ENCODE peak calls at places on chromosomes 5 and 9, in five cellular contexts. One of them, this sample, is unnamed.

GRCh38 chr9:75001719-75002421 is 26.2 kb downstream of the CARNMT1 start:
- DNase-seq in HepG2: peak; percentile 99
- DNase-seq in transverse colon: no peak
- DNase-seq in HCT116: peak; percentile 74
- DNase-seq in breast epithelium: no peak
- DNase-seq in this sample: no peak

GRCh38 chr5:95471922-95472321 is 80.8 kb downstream of the FAM81B start:
- DNase-seq in HCT116: no peak
- DNase-seq in HepG2: no peak
- DNase-seq in transverse colon: no peak
- DNase-seq in breast epithelium: no peak
- DNase-seq in this sample: no peak

GRCh38 chr9:137762414-137763061 is 115.0 kb upstream of the CACNA1B start:
- DNase-seq in HCT116: no peak
- DNase-seq in breast epithelium: no peak
- DNase-seq in HepG2: no peak
- DNase-seq in transverse colon: peak; percentile 72
- DNase-seq in this sample: no peak

GRCh38 chr5:143030349-143030748 is 260.2 kb downstream of the ARHGAP26 start:
- DNase-seq in HepG2: no peak
- DNase-seq in breast epithelium: no peak
- DNase-seq in transverse colon: no peak
- DNase-seq in HCT116: no peak
- DNase-seq in this sample: no peak

GRCh38 chr9:70639853-70640814 is 225.7 kb upstream of the KLF9 start:
- DNase-seq in transverse colon: no peak
- DNase-seq in HCT116: peak; percentile 22
- DNase-seq in breast epithelium: no peak
- DNase-seq in HepG2: peak; percentile 6
- DNase-seq in this sample: no peak

GRCh38 chr9:125438506-125439433 is 177.1 kb downstream of the GAPVD1 start:
- DNase-seq in HCT116: no peak
- DNase-seq in breast epithelium: no peak
- DNase-seq in HepG2: no peak
- DNase-seq in transverse colon: no peak
- DNase-seq in this sample: no peak

GRCh38 chr9:132731230-132731629 is 61.0 kb downstream of the GTF3C4 start:
- DNase-seq in HCT116: no peak
- DNase-seq in transverse colon: peak; percentile 38
- DNase-seq in breast epithelium: no peak
- DNase-seq in HepG2: no peak
- DNase-seq in this sample: no peak

GRCh38 chr5:33433303-33434255 is 7.2 kb upstream of the TARS1 start:
- DNase-seq in HepG2: no peak
- DNase-seq in HCT116: no peak
- DNase-seq in transverse colon: peak; percentile 30
- DNase-seq in breast epithelium: no peak
- DNase-seq in this sample: no peak

GRCh38 chr9:135219676-135220600 is 132.5 kb downstream of the OLFM1 start:
- DNase-seq in HCT116: no peak
- DNase-seq in transverse colon: peak; percentile 3
- DNase-seq in breast epithelium: no peak
- DNase-seq in HepG2: no peak
- DNase-seq in this sample: no peak

DNA sequence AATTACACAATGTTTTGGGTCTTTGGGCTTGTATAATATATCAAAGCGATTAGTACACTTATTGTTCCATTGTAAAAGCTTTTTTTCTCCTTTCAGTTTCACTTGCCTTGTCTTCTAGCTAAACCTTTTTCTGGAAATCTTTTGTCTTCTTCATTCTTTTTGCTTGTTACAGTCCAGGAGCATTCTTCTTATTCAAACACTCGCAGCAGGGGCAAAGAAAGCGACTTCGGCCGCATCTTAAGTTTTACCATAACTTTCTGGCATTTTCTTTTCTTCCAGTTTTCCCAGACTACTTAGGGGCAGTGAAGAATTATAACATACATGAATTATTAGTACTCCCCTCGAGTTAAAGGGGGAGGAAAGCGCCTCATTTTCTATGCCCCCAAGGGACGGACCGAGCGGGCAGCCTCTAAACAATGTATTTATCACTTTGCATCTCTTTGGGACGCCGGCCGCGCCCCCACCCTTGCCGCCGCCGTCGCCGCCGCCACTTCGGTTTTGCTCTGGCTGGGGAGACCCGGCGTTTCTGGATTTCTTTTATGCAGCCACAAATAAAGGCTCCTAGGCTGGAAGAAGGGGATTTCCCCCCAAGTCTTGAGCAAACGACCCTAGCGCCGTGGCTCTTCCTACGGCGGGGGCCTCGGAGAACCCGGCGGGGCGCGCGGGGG is 7.5 kb upstream of the NEUROG1 start:
- DNase-seq in breast epithelium: no peak
- DNase-seq in transverse colon: no peak
- DNase-seq in HepG2: no peak
- DNase-seq in HCT116: no peak
- DNase-seq in this sample: no peak
- H3K4me3 ChIP-seq in breast epithelium: peak overlapping the region; percentile 50
- H3K4me3 ChIP-seq in transverse colon: peak overlapping the region; percentile 44
- H3K4me3 ChIP-seq in HepG2: no peak overlapping the region
- H3K4me3 ChIP-seq in HCT116: no peak overlapping the region
- H3K4me3 ChIP-seq in this sample: peak overlapping the region; percentile 50

DNA sequence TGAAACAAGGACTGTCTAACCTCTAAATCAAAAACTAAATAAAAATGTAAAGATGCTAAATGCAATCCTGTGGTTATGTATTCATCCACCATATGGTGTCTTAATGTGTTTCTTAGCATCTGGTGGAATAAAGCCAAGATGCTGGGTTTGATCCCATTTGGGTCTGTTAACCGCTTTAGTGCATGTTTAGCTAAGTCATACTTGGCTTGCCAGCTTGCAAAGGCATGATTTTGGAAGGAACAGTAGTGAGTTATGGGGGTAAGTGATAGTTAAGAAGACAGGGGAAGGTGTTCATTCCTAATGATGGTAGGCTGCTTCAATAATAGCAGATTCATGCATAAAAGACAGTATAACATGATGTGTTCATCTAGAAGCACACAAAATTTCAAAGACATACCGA is 139.0 kb upstream of the SLC27A6 start:
- DNase-seq in HCT116: no peak
- DNase-seq in breast epithelium: no peak
- DNase-seq in transverse colon: no peak
- DNase-seq in HepG2: no peak
- DNase-seq in this sample: no peak
- TF ChIP-seq POLR2AphosphoS5 in HCT116: no peak
- TF ChIP-seq POLR2AphosphoS5 in breast epithelium: no peak
- TF ChIP-seq POLR2AphosphoS5 in transverse colon: no peak
- TF ChIP-seq POLR2AphosphoS5 in HepG2: no peak
- TF ChIP-seq POLR2AphosphoS5 in this sample: no peak

DNA sequence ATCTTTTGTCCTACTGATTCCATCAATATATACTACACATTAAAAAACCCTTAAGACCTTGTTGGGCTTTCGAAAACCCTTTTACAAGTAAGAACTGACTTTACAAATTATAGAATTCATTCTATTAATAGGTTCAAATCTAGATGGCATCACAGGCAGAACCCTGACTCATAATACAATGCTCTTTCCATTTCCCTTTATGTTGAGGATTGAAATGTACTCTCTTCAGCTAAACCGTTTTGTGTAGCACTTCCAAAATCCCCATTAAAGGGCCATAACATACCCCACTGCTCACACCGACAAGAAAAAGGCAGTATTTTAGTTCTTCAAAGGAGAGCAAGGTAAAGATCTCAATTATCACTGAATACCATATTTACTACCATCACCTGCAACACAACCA is 11.1 kb downstream of the CSNK1A1 start:
- DNase-seq in transverse colon: no peak
- DNase-seq in HCT116: no peak
- DNase-seq in breast epithelium: no peak
- DNase-seq in HepG2: no peak
- DNase-seq in this sample: no peak
- H3K36me3 ChIP-seq in transverse colon: no peaks in the 10 kb centered on the region
- H3K36me3 ChIP-seq in HCT116: peaks cover 26% of the 10 kb centered on the region
- H3K36me3 ChIP-seq in breast epithelium: no peaks in the 10 kb centered on the region
- H3K36me3 ChIP-seq in HepG2: peaks cover 10% of the 10 kb centered on the region
- H3K36me3 ChIP-seq in this sample: peaks cover 44% of the 10 kb centered on the region

DNA sequence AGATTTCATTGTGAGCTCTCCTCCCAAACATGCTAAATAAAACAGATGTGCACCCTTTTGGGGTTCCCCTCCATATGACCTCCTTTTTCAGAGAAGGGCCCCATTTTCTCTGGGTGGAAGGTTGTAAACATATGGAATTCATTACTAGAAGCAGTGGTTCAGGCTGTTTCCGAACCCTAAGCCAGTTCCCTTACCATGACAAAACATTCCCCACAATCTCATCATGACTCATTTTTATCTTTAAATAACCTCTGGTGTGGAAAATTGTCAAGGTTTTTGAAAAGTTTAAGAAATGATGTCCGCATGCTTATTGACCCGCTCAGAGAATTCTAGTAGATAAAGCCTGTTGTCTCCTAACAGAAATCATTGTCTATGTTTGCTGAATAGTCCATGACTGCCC is 127.3 kb upstream of the PIK3R1 start:
- DNase-seq in breast epithelium: no peak
- DNase-seq in HepG2: no peak
- DNase-seq in HCT116: no peak
- DNase-seq in transverse colon: no peak
- DNase-seq in this sample: no peak
- H3K4me3 ChIP-seq in breast epithelium: no peak overlapping the region
- H3K4me3 ChIP-seq in HepG2: no peak overlapping the region
- H3K4me3 ChIP-seq in HCT116: no peak overlapping the region
- H3K4me3 ChIP-seq in transverse colon: no peak overlapping the region
- H3K4me3 ChIP-seq in this sample: no peak overlapping the region

DNA sequence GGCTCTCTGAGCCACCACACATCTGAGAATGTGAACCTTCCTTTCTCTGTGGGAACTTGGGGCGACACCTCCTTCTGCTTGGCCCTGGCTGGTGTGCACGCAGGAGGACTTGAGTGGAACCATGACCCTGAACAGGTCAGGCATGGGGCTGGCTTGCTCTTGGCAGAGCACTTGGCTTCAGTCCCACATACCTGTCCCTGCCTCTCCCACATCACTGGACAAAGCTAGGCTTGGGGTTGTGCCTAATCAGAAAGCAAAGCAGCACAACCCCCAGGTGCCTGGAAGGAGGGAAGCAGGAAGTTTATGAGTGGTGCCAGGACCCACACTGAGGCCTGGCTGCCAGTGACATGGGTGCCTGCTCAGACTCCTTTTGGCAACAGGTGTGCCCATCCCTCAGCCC is 13.2 kb downstream of the GADD45G start:
- DNase-seq in breast epithelium: no peak
- DNase-seq in HCT116: no peak
- DNase-seq in transverse colon: no peak
- DNase-seq in HepG2: no peak
- DNase-seq in this sample: no peak
- TF ChIP-seq POLR2AphosphoS5 in breast epithelium: no peak
- TF ChIP-seq POLR2AphosphoS5 in HCT116: no peak
- TF ChIP-seq POLR2AphosphoS5 in transverse colon: no peak
- TF ChIP-seq POLR2AphosphoS5 in HepG2: no peak
- TF ChIP-seq POLR2AphosphoS5 in this sample: no peak

This sample was measured in esophagus muscularis mucosa.